ENCODE peak calls at places on chromosomes 4 and X, in six cellular contexts. One of them, this sample, is unnamed.

GRCh38 chr4:6908397-6909112 is 1.1 kb upstream of the TBC1D14 start:
- DNase-seq in suprapubic skin: peak
- DNase-seq in kidney epithelial cell: no peak
- DNase-seq in WERI-Rb-1: no peak
- DNase-seq in sigmoid colon: peak
- DNase-seq in Peyer's patch: peak
- DNase-seq in this sample: no peak

GRCh38 chrX:154714925-154715324 is 36.0 kb downstream of the GAB3 start:
- DNase-seq in kidney epithelial cell: no peak
- DNase-seq in WERI-Rb-1: peak
- DNase-seq in sigmoid colon: no peak
- DNase-seq in suprapubic skin: no peak
- DNase-seq in Peyer's patch: no peak
- DNase-seq in this sample: no peak

GRCh38 chr4:115664285-115664684 is 550.9 kb upstream of the NDST4 start:
- DNase-seq in kidney epithelial cell: no peak
- DNase-seq in Peyer's patch: no peak
- DNase-seq in WERI-Rb-1: peak
- DNase-seq in suprapubic skin: no peak
- DNase-seq in sigmoid colon: no peak
- DNase-seq in this sample: no peak

GRCh38 chr4:8906668-8906970 is 35.0 kb upstream of the HMX1 start:
- DNase-seq in WERI-Rb-1: peak
- DNase-seq in suprapubic skin: peak
- DNase-seq in sigmoid colon: peak
- DNase-seq in Peyer's patch: no peak
- DNase-seq in kidney epithelial cell: no peak
- DNase-seq in this sample: no peak

GRCh38 chrX:152927858-152928760 is 30.2 kb downstream of the ZNF185 start:
- DNase-seq in Peyer's patch: no peak
- DNase-seq in suprapubic skin: no peak
- DNase-seq in WERI-Rb-1: no peak
- DNase-seq in kidney epithelial cell: no peak
- DNase-seq in sigmoid colon: no peak
- DNase-seq in this sample: no peak

GRCh38 chr4:40552536-40552935 is 77.1 kb downstream of the RBM47 start:
- DNase-seq in WERI-Rb-1: no peak
- DNase-seq in Peyer's patch: no peak
- DNase-seq in suprapubic skin: no peak
- DNase-seq in kidney epithelial cell: no peak
- DNase-seq in sigmoid colon: no peak
- DNase-seq in this sample: no peak

GRCh38 chrX:134642394-134642793 is 15.9 kb downstream of the PLAC1 start:
- DNase-seq in WERI-Rb-1: no peak
- DNase-seq in sigmoid colon: no peak
- DNase-seq in kidney epithelial cell: peak
- DNase-seq in suprapubic skin: no peak
- DNase-seq in Peyer's patch: no peak
- DNase-seq in this sample: no peak

GRCh38 chrX:22345884-22346283 is 73.2 kb downstream of the CBLL2 start:
- DNase-seq in Peyer's patch: no peak
- DNase-seq in WERI-Rb-1: no peak
- DNase-seq in sigmoid colon: no peak
- DNase-seq in suprapubic skin: no peak
- DNase-seq in kidney epithelial cell: no peak
- DNase-seq in this sample: no peak

GRCh38 chr4:41880840-41881831 is 54.1 kb upstream of the TMEM33 start:
- DNase-seq in suprapubic skin: no peak
- DNase-seq in Peyer's patch: no peak
- DNase-seq in WERI-Rb-1: no peak
- DNase-seq in sigmoid colon: no peak
- DNase-seq in kidney epithelial cell: no peak
- DNase-seq in this sample: no peak

GRCh38 chr4:165971941-165972340 is 98.9 kb downstream of the TLL1 start:
- DNase-seq in WERI-Rb-1: no peak
- DNase-seq in sigmoid colon: no peak
- DNase-seq in suprapubic skin: no peak
- DNase-seq in Peyer's patch: no peak
- DNase-seq in kidney epithelial cell: peak
- DNase-seq in this sample: no peak

GRCh38 chr4:74297556-74297955 is 10.7 kb upstream of the EPGN start:
- DNase-seq in suprapubic skin: no peak
- DNase-seq in Peyer's patch: no peak
- DNase-seq in kidney epithelial cell: no peak
- DNase-seq in WERI-Rb-1: no peak
- DNase-seq in sigmoid colon: no peak
- DNase-seq in this sample: no peak

GRCh38 chrX:88425739-88426138 is 321.3 kb upstream of the CPXCR1 start:
- DNase-seq in kidney epithelial cell: no peak
- DNase-seq in WERI-Rb-1: no peak
- DNase-seq in suprapubic skin: no peak
- DNase-seq in Peyer's patch: no peak
- DNase-seq in sigmoid colon: no peak
- DNase-seq in this sample: no peak

GRCh38 chrX:130741584-130741983 is 161.4 kb downstream of the ENOX2 start:
- DNase-seq in WERI-Rb-1: no peak
- DNase-seq in sigmoid colon: no peak
- DNase-seq in Peyer's patch: no peak
- DNase-seq in kidney epithelial cell: no peak
- DNase-seq in suprapubic skin: no peak
- DNase-seq in this sample: no peak

GRCh38 chr4:26787461-26788340 is 72.9 kb upstream of the STIM2 start:
- DNase-seq in sigmoid colon: no peak
- DNase-seq in Peyer's patch: peak
- DNase-seq in suprapubic skin: no peak
- DNase-seq in kidney epithelial cell: peak
- DNase-seq in WERI-Rb-1: peak
- DNase-seq in this sample: no peak

GRCh38 chr4:165462009-165462408 is 83.2 kb downstream of the CPE start:
- DNase-seq in kidney epithelial cell: no peak
- DNase-seq in sigmoid colon: no peak
- DNase-seq in Peyer's patch: no peak
- DNase-seq in suprapubic skin: no peak
- DNase-seq in WERI-Rb-1: no peak
- DNase-seq in this sample: no peak

GRCh38 chrX:153825042-153825441 is 5.3 kb downstream of the PDZD4 start:
- DNase-seq in Peyer's patch: no peak
- DNase-seq in WERI-Rb-1: no peak
- DNase-seq in sigmoid colon: peak
- DNase-seq in kidney epithelial cell: no peak
- DNase-seq in suprapubic skin: no peak
- DNase-seq in this sample: no peak

GRCh38 chrX:1212532-1212931 is at the start of gene CRLF2:
- DNase-seq in WERI-Rb-1: no peak
- DNase-seq in kidney epithelial cell: no peak
- DNase-seq in suprapubic skin: peak
- DNase-seq in Peyer's patch: no peak
- DNase-seq in sigmoid colon: peak
- DNase-seq in this sample: no peak

GRCh38 chr4:147336252-147336651 is 144.6 kb upstream of the EDNRA start:
- DNase-seq in WERI-Rb-1: no peak
- DNase-seq in suprapubic skin: no peak
- DNase-seq in kidney epithelial cell: no peak
- DNase-seq in Peyer's patch: no peak
- DNase-seq in sigmoid colon: no peak
- DNase-seq in this sample: no peak

GRCh38 chr4:1021386-1022050 is 10.1 kb downstream of the FGFRL1 start:
- DNase-seq in kidney epithelial cell: no peak
- DNase-seq in suprapubic skin: no peak
- DNase-seq in Peyer's patch: no peak
- DNase-seq in sigmoid colon: no peak
- DNase-seq in WERI-Rb-1: no peak
- DNase-seq in this sample: no peak

GRCh38 chr4:90922174-90922573 is 795.0 kb downstream of the CCSER1 start:
- DNase-seq in WERI-Rb-1: no peak
- DNase-seq in sigmoid colon: no peak
- DNase-seq in Peyer's patch: no peak
- DNase-seq in suprapubic skin: no peak
- DNase-seq in kidney epithelial cell: no peak
- DNase-seq in this sample: no peak
- TF ChIP-seq CTCF in WERI-Rb-1: no peak
- TF ChIP-seq CTCF in sigmoid colon: no peak
- TF ChIP-seq CTCF in Peyer's patch: no peak
- TF ChIP-seq CTCF in suprapubic skin: no peak
- TF ChIP-seq CTCF in kidney epithelial cell: no peak
- TF ChIP-seq CTCF in this sample: no peak

GRCh38 chrX:19381326-19381725 is 37.6 kb downstream of the PDHA1 start:
- DNase-seq in sigmoid colon: peak
- DNase-seq in suprapubic skin: no peak
- DNase-seq in kidney epithelial cell: no peak
- DNase-seq in Peyer's patch: no peak
- DNase-seq in WERI-Rb-1: no peak
- DNase-seq in this sample: no peak
- H3K4me3 ChIP-seq in sigmoid colon: no peak
- H3K4me3 ChIP-seq in suprapubic skin: no peak
- H3K4me3 ChIP-seq in kidney epithelial cell: no peak
- H3K4me3 ChIP-seq in Peyer's patch: no peak
- H3K4me3 ChIP-seq in WERI-Rb-1: no peak
- H3K4me3 ChIP-seq in this sample: no peak

GRCh38 chrX:37818031-37818430 is 29.3 kb downstream of the DYNLT3 start:
- DNase-seq in WERI-Rb-1: no peak
- DNase-seq in sigmoid colon: no peak
- DNase-seq in suprapubic skin: no peak
- DNase-seq in Peyer's patch: no peak
- DNase-seq in kidney epithelial cell: no peak
- DNase-seq in this sample: no peak
- TF ChIP-seq CTCF in WERI-Rb-1: no peak
- TF ChIP-seq CTCF in sigmoid colon: no peak
- TF ChIP-seq CTCF in suprapubic skin: no peak
- TF ChIP-seq CTCF in Peyer's patch: no peak
- TF ChIP-seq CTCF in kidney epithelial cell: no peak
- TF ChIP-seq CTCF in this sample: no peak

GRCh38 chrX:108064613-108065012 is 19.7 kb downstream of the VSIG1 start:
- DNase-seq in kidney epithelial cell: no peak
- DNase-seq in Peyer's patch: no peak
- DNase-seq in WERI-Rb-1: no peak
- DNase-seq in sigmoid colon: no peak
- DNase-seq in suprapubic skin: no peak
- DNase-seq in this sample: no peak
- H3K4me3 ChIP-seq in kidney epithelial cell: no peak
- H3K4me3 ChIP-seq in Peyer's patch: no peak
- H3K4me3 ChIP-seq in WERI-Rb-1: no peak
- H3K4me3 ChIP-seq in sigmoid colon: no peak
- H3K4me3 ChIP-seq in suprapubic skin: no peak
- H3K4me3 ChIP-seq in this sample: no peak